ENCODE peak calls at places on chromosome 3, in nine cellular contexts. P, X, D, B, W, J, Y, V and U are unnamed samples.
A peak's percentile ranks its signal among the peaks of the same experiment; 100 is the strongest.

GRCh38 chr3:9349321-9350117 is 13.3 kb upstream of the THUMPD3 start:
- DNase-seq in X (peak; percentile 83), P (no peak), D (peak; percentile 52), B (peak; percentile 91), W (peak; percentile 89), J (peak; percentile 91), V (peak; percentile 15), Y (peak; percentile 92), U (peak; percentile 12)

GRCh38 chr3:126667631-126668449 is 12.9 kb upstream of the TXNRD3 start:
- DNase-seq in V (no peak), Y (no peak), W (no peak), X (no peak), D (no peak), P (no peak), B (no peak), J (no peak), U (no peak)

GRCh38 chr3:31610700-31611275 is 78.1 kb downstream of the STT3B start:
- DNase-seq in V (peak; percentile 28), P (no peak), X (peak; percentile 37), B (peak; percentile 77), J (peak; percentile 37), W (peak; percentile 63), Y (peak; percentile 57), D (peak; percentile 70), U (peak; percentile 70)

GRCh38 chr3:88641033-88641604 is 466.3 kb upstream of the EPHA3 start:
- DNase-seq in J (no peak), Y (no peak), B (no peak), X (no peak), P (no peak), D (no peak), V (no peak), W (no peak), U (no peak)

GRCh38 chr3:197484204-197484901 is 71.4 kb downstream of the BDH1 start:
- DNase-seq in D (no peak), J (no peak), P (no peak), B (no peak), V (no peak), X (no peak), W (no peak), Y (no peak), U (no peak)

GRCh38 chr3:184718431-184718830 is 6.6 kb upstream of the MAGEF1 start:
- DNase-seq in V (no peak), Y (no peak), B (no peak), J (no peak), X (no peak), D (no peak), P (no peak), W (no peak), U (no peak)

GRCh38 chr3:47475029-47475569 is 642 bp downstream of the SCAP start:
- DNase-seq in B (peak; percentile 51), V (peak; percentile 66), J (peak; percentile 29), P (no peak), W (peak; percentile 69), D (peak; percentile 63), Y (peak; percentile 82), X (peak; percentile 46), U (no peak)

GRCh38 chr3:151974067-151974466 is 100.6 kb downstream of the SUCNR1 start:
- DNase-seq in D (peak; percentile 70), B (peak; percentile 63), P (no peak), V (peak; percentile 43), X (no peak), J (peak; percentile 67), W (peak; percentile 79), Y (peak; percentile 51), U (peak; percentile 21)

GRCh38 chr3:42387802-42388651 is 22.4 kb downstream of the LYZL4 start:
- DNase-seq in B (peak; percentile 10), X (no peak), Y (peak; percentile 18), V (no peak), D (peak; percentile 10), W (no peak), J (no peak), P (no peak), U (no peak)

GRCh38 chr3:146155022-146155421 is 6.0 kb downstream of the PLOD2 start:
- DNase-seq in X (no peak), P (no peak), Y (no peak), J (no peak), V (no peak), W (no peak), D (no peak), B (no peak), U (no peak)

GRCh38 chr3:169914321-169914720 is 2.9 kb downstream of the SAMD7 start:
- DNase-seq in D (peak; percentile 28), X (peak; percentile 34), B (peak; percentile 33), P (no peak), V (no peak), W (peak; percentile 66), J (peak; percentile 64), Y (peak; percentile 21), U (peak; percentile 50)

GRCh38 chr3:110138966-110139555 is 801.7 kb upstream of the DPPA4 start:
- DNase-seq in V (no peak), B (no peak), J (peak; percentile 11), D (no peak), Y (no peak), P (no peak), W (no peak), X (no peak), U (no peak)

GRCh38 chr3:131047582-131047981 is 20.9 kb downstream of the NEK11 start:
- DNase-seq in P (no peak), V (no peak), B (no peak), X (no peak), Y (no peak), J (no peak), W (no peak), D (no peak), U (no peak)

GRCh38 chr3:162541923-162542322 is 1045.3 kb downstream of the OTOL1 start:
- DNase-seq in X (no peak), V (no peak), Y (no peak), W (no peak), P (no peak), J (no peak), D (no peak), B (no peak), U (no peak)

GRCh38 chr3:177591371-177591770 is 394.1 kb upstream of the TBL1XR1 start:
- DNase-seq in P (peak; percentile 35), Y (no peak), D (no peak), J (no peak), B (no peak), W (peak; percentile 17), X (no peak), V (no peak), U (peak; percentile 31)

GRCh38 chr3:137039570-137039969 is 81.8 kb downstream of the IL20RB start:
- DNase-seq in X (no peak), J (no peak), V (no peak), Y (no peak), W (peak; percentile 35), B (peak; percentile 13), D (no peak), P (no peak), U (no peak)

GRCh38 chr3:157142315-157142714 is 17.6 kb downstream of the CCNL1 start:
- DNase-seq in D (no peak), P (no peak), W (no peak), V (no peak), B (no peak), Y (no peak), J (no peak), X (no peak), U (peak; percentile 62)

GRCh38 chr3:66617351-66617750 is 116.5 kb upstream of the LRIG1 start:
- DNase-seq in V (no peak), J (no peak), B (no peak), D (no peak), Y (no peak), X (no peak), W (no peak), P (no peak), U (no peak)

GRCh38 chr3:66620185-66620803 is 119.5 kb upstream of the LRIG1 start:
- DNase-seq in V (peak; percentile 59), B (no peak), W (no peak), X (no peak), Y (no peak), J (no peak), D (no peak), P (no peak), U (no peak)

GRCh38 chr3:66618066-66618465 is 117.2 kb upstream of the LRIG1 start:
- DNase-seq in D (no peak), W (no peak), J (peak; percentile 63), Y (no peak), P (no peak), X (no peak), B (no peak), V (no peak), U (no peak)

GRCh38 chr3:66610548-66610909 is 109.7 kb upstream of the LRIG1 start:
- DNase-seq in J (no peak), W (no peak), X (no peak), P (no peak), V (no peak), B (no peak), Y (no peak), D (no peak), U (no peak)

DNA sequence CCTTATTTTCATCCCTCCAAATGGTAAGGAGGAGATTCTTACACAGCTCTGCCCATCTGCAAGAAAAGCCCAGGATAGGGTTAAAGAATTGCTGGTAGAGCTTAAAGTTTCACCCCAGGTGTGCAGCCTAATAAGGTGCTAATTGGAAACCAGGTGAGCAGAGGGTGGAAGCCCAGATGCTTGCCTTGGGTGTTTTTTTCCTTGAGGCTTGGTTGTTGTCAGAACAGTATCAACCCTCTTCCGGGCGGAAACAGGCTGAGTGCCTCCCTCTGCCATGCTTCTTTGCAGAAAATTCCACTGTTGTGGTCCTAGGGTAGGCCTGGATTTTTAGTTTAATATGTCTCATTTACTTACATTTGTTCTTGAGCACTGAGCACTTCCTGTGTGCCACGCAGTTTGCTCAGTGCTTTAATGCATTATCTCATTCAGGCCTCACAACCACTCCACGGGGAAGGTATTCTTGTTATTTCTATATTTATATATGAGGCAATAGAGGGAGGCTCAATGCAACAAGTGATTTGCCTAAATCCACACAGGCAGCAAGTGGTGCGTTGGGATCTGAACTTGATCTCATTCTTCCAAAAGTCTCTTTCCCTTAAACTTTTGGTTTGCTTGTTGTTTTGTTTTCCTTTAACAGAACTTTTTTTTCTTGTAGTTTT is 115.0 kb upstream of the LRIG1 start:
- DNase-seq in D (no peak), J (no peak), B (no peak), V (no peak), W (no peak), P (no peak), X (no peak), Y (no peak), U (no peak)
- H3K4me2 ChIP-seq in D (no peak overlapping the region), J (no peak overlapping the region), B (no peak overlapping the region), V (no peak overlapping the region), W (no peak overlapping the region), P (no peak overlapping the region), X (no peak overlapping the region), Y (no peak overlapping the region), U (no peak overlapping the region)

GRCh38 chr3:124032881-124033359 is 41.0 kb upstream of the ROPN1 start:
- DNase-seq in B (peak; percentile 85), W (peak; percentile 90), Y (peak; percentile 84), X (no peak), V (peak; percentile 95), P (no peak), J (peak; percentile 85), D (peak; percentile 90), U (peak; percentile 70)
- H3K4me2 ChIP-seq in B (peak overlapping the region; percentile 95), W (peak overlapping the region; percentile 84), Y (peak overlapping the region; percentile 95), X (peak overlapping the region; percentile 76), V (peak overlapping the region; percentile 93), P (peak overlapping the region; percentile 75), J (peak overlapping the region; percentile 94), D (peak overlapping the region; percentile 92), U (peak overlapping the region; percentile 95)

GRCh38 chr3:56304069-56304468 is 164.2 kb downstream of the ERC2 start:
- DNase-seq in W (no peak), B (no peak), J (no peak), V (no peak), P (no peak), X (no peak), D (no peak), Y (no peak), U (no peak)
- H3K4me2 ChIP-seq in W (no peak overlapping the region), B (no peak overlapping the region), J (no peak overlapping the region), V (no peak overlapping the region), P (no peak overlapping the region), X (no peak overlapping the region), D (no peak overlapping the region), Y (no peak overlapping the region), U (no peak overlapping the region)

GRCh38 chr3:100069472-100069871 is 44.8 kb downstream of the FILIP1L start:
- DNase-seq in J (no peak), V (no peak), P (no peak), Y (no peak), D (peak; percentile 75), B (peak; percentile 27), W (no peak), X (no peak), U (no peak)
- H3K4me2 ChIP-seq in J (no peak overlapping the region), V (no peak overlapping the region), P (no peak overlapping the region), Y (no peak overlapping the region), D (peak overlapping the region; percentile 4), B (no peak overlapping the region), W (no peak overlapping the region), X (no peak overlapping the region), U (no peak overlapping the region)